ENCODE peak calls at places on chromosomes 1 and 21, in four cellular contexts. A is stimulated activated CD4-positive, alpha-beta T cell treated with anti-CD3 and anti-CD28 coated beads, Interleukin-15, amount 100 ng/mL, for 24 hours; F is iris pigment epithelial cell; D is activated CD8-positive, alpha-beta memory T cell treated with anti-CD3 and anti-CD28 coated beads, Interleukin-2, amount 50 U/mL, for 48 hours. C is an unnamed sample.

GRCh38 chr1:167332503-167332902 is 111.8 kb downstream of the POU2F1 start:
- DNase-seq in A (no peak), F (peak), D (no peak), C (no peak)

GRCh38 chr1:96968582-96969378 is 247.2 kb downstream of the PTBP2 start:
- DNase-seq in A (no peak), F (peak), D (no peak), C (no peak)

GRCh38 chr1:61518670-61519400 is 206.1 kb downstream of the TM2D1 start:
- DNase-seq in A (no peak), F (no peak), D (no peak), C (no peak)

GRCh38 chr1:151944110-151944858 is 35.0 kb upstream of the THEM4 start:
- DNase-seq in A (no peak), F (peak), D (no peak), C (no peak)

GRCh38 chr1:145771056-145771455 is 51.8 kb downstream of the CD160 start:
- DNase-seq in A (no peak), F (no peak), D (no peak), C (no peak)

GRCh38 chr1:17624540-17625256 is 85.2 kb downstream of the ARHGEF10L start:
- DNase-seq in A (no peak), F (peak), D (no peak), C (no peak)

GRCh38 chr21:28927122-28927521 is 65.6 kb downstream of the LTN1 start:
- DNase-seq in A (no peak), F (no peak), D (no peak), C (no peak)

GRCh38 chr21:42845296-42845965 is 33.9 kb downstream of the WDR4 start:
- DNase-seq in A (no peak), F (no peak), D (peak), C (no peak)

GRCh38 chr1:240104662-240105061 is 13.0 kb downstream of the FMN2 start:
- DNase-seq in A (no peak), F (no peak), D (no peak), C (no peak)

GRCh38 chr1:242828199-242828598 is 303.7 kb upstream of the PLD5 start:
- DNase-seq in A (no peak), F (no peak), D (no peak), C (no peak)

GRCh38 chr1:66940968-66941367 is 16.2 kb downstream of the MIER1 start:
- DNase-seq in A (no peak), F (peak), D (no peak), C (no peak)